ENCODE peak calls at places on chromosomes 3 and 15, in five cellular contexts. B is heart right ventricle; Q is right lobe of liver; I is naive thymus-derived CD8-positive, alpha-beta T cell; G is AG09309. Y is an unnamed sample.

GRCh38 chr3:10941972-10942371 is 50.6 kb upstream of the SLC6A1 start:
- DNase-seq in B (no peak), Q (no peak), I (peak), G (no peak), Y (no peak)

GRCh38 chr15:101442272-101442671 is 47.2 kb downstream of the PCSK6 start:
- DNase-seq in B (no peak), Q (no peak), I (no peak), G (no peak), Y (no peak)

GRCh38 chr3:195773956-195774537 is 37.7 kb downstream of the MUC4 start:
- DNase-seq in B (no peak), Q (peak), I (no peak), G (no peak), Y (no peak)

GRCh38 chr3:194748229-194748628 is 62.5 kb downstream of the FAM43A start:
- DNase-seq in B (no peak), Q (no peak), I (no peak), G (no peak), Y (no peak)

GRCh38 chr3:106728315-106728821 is 648.9 kb upstream of the CCDC54 start:
- DNase-seq in B (no peak), Q (no peak), I (no peak), G (peak), Y (peak)

GRCh38 chr3:111803123-111803593 is 55.9 kb upstream of the PHLDB2 start:
- DNase-seq in B (peak), Q (no peak), I (no peak), G (peak), Y (peak)

GRCh38 chr15:70260096-70260495 is 162.4 kb upstream of the TLE3 start:
- DNase-seq in B (no peak), Q (no peak), I (no peak), G (no peak), Y (no peak)

GRCh38 chr3:82133070-82133606 is 371.7 kb upstream of the GBE1 start:
- DNase-seq in B (peak), Q (peak), I (no peak), G (peak), Y (peak)

GRCh38 chr3:65831733-65832425 is 206.8 kb downstream of the MAGI1 start:
- DNase-seq in B (no peak), Q (no peak), I (no peak), G (peak), Y (peak)

GRCh38 chr3:6622260-6622659 is 238.7 kb upstream of the GRM7 start:
- DNase-seq in B (no peak), Q (no peak), I (no peak), G (no peak), Y (no peak)

GRCh38 chr15:32774022-32774421 is 56.2 kb downstream of the GREM1 start:
- DNase-seq in B (no peak), Q (no peak), I (no peak), G (peak), Y (peak)

GRCh38 chr3:44877333-44877732 is 2.9 kb downstream of the TGM4 start:
- DNase-seq in B (no peak), Q (no peak), I (no peak), G (no peak), Y (no peak)

GRCh38 chr3:188217681-188218080 is 63.7 kb downstream of the LPP start:
- DNase-seq in B (no peak), Q (no peak), I (no peak), G (no peak), Y (no peak)

GRCh38 chr3:187551419-187551818 is 118.8 kb downstream of the SST start:
- DNase-seq in B (no peak), Q (no peak), I (no peak), G (no peak), Y (peak)

GRCh38 chr15:55221090-55222011 is 24.6 kb upstream of the RSL24D1 start:
- DNase-seq in B (no peak), Q (no peak), I (no peak), G (peak), Y (peak)

Y was measured in AG04449.